ENCODE peak calls at places on chromosome 6, in six cellular contexts. Q is HS-5, C is glutamatergic neuron, N is fibroblast of gingiva, A is aorta, T is OCI-LY7. L is an unnamed sample.

GRCh38 chr6:165647041-165647440 is 16.0 kb downstream of the PDE10A start:
- DNase-seq in T (no peak), Q (no peak), A (no peak), C (no peak), N (no peak), L (no peak)

GRCh38 chr6:73088138-73088813 is 137.0 kb downstream of the KHDC1L start:
- DNase-seq in N (no peak), Q (no peak), C (no peak), T (no peak), A (no peak), L (no peak)

GRCh38 chr6:117451607-117452164 is 25.9 kb upstream of the ROS1 start:
- DNase-seq in N (peak; percentile 37), C (no peak), Q (no peak), T (no peak), A (no peak), L (no peak)

GRCh38 chr6:143164565-143165105 is 103.9 kb downstream of the AIG1 start:
- DNase-seq in A (no peak), T (no peak), Q (no peak), N (no peak), C (no peak), L (no peak)

GRCh38 chr6:135750081-135750480 is 101.4 kb upstream of the PDE7B start:
- DNase-seq in Q (no peak), T (no peak), C (no peak), N (no peak), A (no peak), L (no peak)

GRCh38 chr6:78966542-78966941 is 99.2 kb downstream of the IRAK1BP1 start:
- DNase-seq in A (no peak), C (no peak), N (no peak), Q (no peak), T (no peak), L (no peak)

GRCh38 chr6:157456524-157456829 is 75.5 kb downstream of the ZDHHC14 start:
- DNase-seq in Q (no peak), A (no peak), N (no peak), T (no peak), C (no peak), L (no peak)

GRCh38 chr6:159974932-159975331 is 6.0 kb downstream of the IGF2R start:
- DNase-seq in N (no peak), Q (no peak), A (no peak), C (no peak), T (no peak), L (no peak)

GRCh38 chr6:160919713-160920112 is 71.9 kb upstream of the MAP3K4 start:
- DNase-seq in N (peak; percentile 60), A (no peak), Q (peak; percentile 84), C (no peak), T (no peak), L (peak; percentile 83)

GRCh38 chr6:49550413-49551125 is at the start of gene C6orf141:
- DNase-seq in A (no peak), T (no peak), C (peak; percentile 56), Q (no peak), N (no peak), L (no peak)

GRCh38 chr6:10404799-10405524 is 9.9 kb downstream of the TFAP2A start:
- DNase-seq in Q (no peak), C (no peak), N (no peak), A (no peak), T (no peak), L (peak; percentile 52)

GRCh38 chr6:142907017-142907470 is 37.9 kb downstream of the HIVEP2 start:
- DNase-seq in N (no peak), A (no peak), Q (no peak), T (peak; percentile 33), C (no peak), L (no peak)

GRCh38 chr6:43268348-43268685 is 25.0 kb downstream of the TTBK1 start:
- DNase-seq in A (no peak), Q (no peak), C (no peak), T (no peak), N (no peak), L (no peak)

GRCh38 chr6:1796706-1797529 is 187.2 kb downstream of the FOXC1 start:
- DNase-seq in T (peak; percentile 61), A (no peak), N (no peak), Q (no peak), C (no peak), L (no peak)

GRCh38 chr6:114862809-114863208 is 520.0 kb upstream of the HS3ST5 start:
- DNase-seq in T (no peak), C (no peak), N (no peak), A (no peak), Q (peak; percentile 10), L (no peak)

GRCh38 chr6:43766964-43767461 is 3.0 kb upstream of the VEGFA start:
- DNase-seq in T (no peak), Q (no peak), N (no peak), C (no peak), A (peak; percentile 44), L (no peak)

GRCh38 chr6:13517116-13517515 is 29.7 kb upstream of the GFOD1 start:
- DNase-seq in Q (peak; percentile 74), N (no peak), T (no peak), C (no peak), A (no peak), L (no peak)

GRCh38 chr6:36337814-36338213 is 1.1 kb upstream of the BNIP5 start:
- DNase-seq in N (no peak), C (no peak), Q (no peak), A (no peak), T (no peak), L (no peak)

GRCh38 chr6:22078802-22079545 is 217.9 kb downstream of the PRL start:
- DNase-seq in T (no peak), A (no peak), Q (no peak), N (no peak), C (peak; percentile 21), L (no peak)

GRCh38 chr6:42978487-42978792 is 541 bp downstream of the PEX6 start:
- DNase-seq in C (peak; percentile 47), T (peak; percentile 32), A (peak; percentile 80), N (no peak), Q (no peak), L (peak; percentile 18)

GRCh38 chr6:137043710-137044365 is 927 bp downstream of the IL20RA start:
- DNase-seq in C (no peak), T (no peak), Q (peak; percentile 22), A (peak; percentile 79), N (peak; percentile 38), L (peak; percentile 70)

GRCh38 chr6:131250121-131250520 is 114.9 kb downstream of the AKAP7 start:
- DNase-seq in C (peak; percentile 41), T (peak; percentile 50), A (peak; percentile 73), Q (no peak), N (peak; percentile 35), L (peak; percentile 31)

GRCh38 chr6:41200296-41200900 is 551 bp downstream of the TREML2 start:
- DNase-seq in Q (no peak), T (peak; percentile 73), N (no peak), C (no peak), A (no peak), L (no peak)

GRCh38 chr6:85679445-85680123 is 36.9 kb upstream of the SYNCRIP start:
- DNase-seq in N (no peak), Q (no peak), A (no peak), T (peak; percentile 28), C (no peak), L (no peak)

GRCh38 chr6:74870403-74870802 is 335.4 kb downstream of the COL12A1 start:
- DNase-seq in A (no peak), T (no peak), C (no peak), Q (no peak), N (no peak), L (no peak)

L was measured in foreskin fibroblast.